ENCODE peak calls at places on chromosomes 7 and 10, in five cellular contexts. One of them, this sample, is unnamed.
A peak's percentile ranks its signal among the peaks of the same experiment; 100 is the strongest.

GRCh38 chr7:27586825-27587224 is 75.9 kb downstream of the HIBADH start:
- DNase-seq in IMR-90: no peak
- DNase-seq in stimulated activated CD4-positive, alpha-beta T cell treated with anti-CD3 and anti-CD28 coated beads, Interleukin-1b, Interleukin-23, amount 100 ng/mL, for 48 hours: no peak
- DNase-seq in transverse colon: peak; percentile 49
- DNase-seq in ovary: no peak
- DNase-seq in this sample: no peak

GRCh38 chr7:46930336-46930735 is 651.6 kb downstream of the TNS3 start:
- DNase-seq in transverse colon: no peak
- DNase-seq in ovary: peak; percentile 26
- DNase-seq in stimulated activated CD4-positive, alpha-beta T cell treated with anti-CD3 and anti-CD28 coated beads, Interleukin-1b, Interleukin-23, amount 100 ng/mL, for 48 hours: no peak
- DNase-seq in IMR-90: peak; percentile 97
- DNase-seq in this sample: peak; percentile 86

GRCh38 chr7:95276114-95276513 is 48.2 kb downstream of the PON1 start:
- DNase-seq in ovary: no peak
- DNase-seq in IMR-90: no peak
- DNase-seq in stimulated activated CD4-positive, alpha-beta T cell treated with anti-CD3 and anti-CD28 coated beads, Interleukin-1b, Interleukin-23, amount 100 ng/mL, for 48 hours: no peak
- DNase-seq in transverse colon: no peak
- DNase-seq in this sample: peak; percentile 8

GRCh38 chr7:47454961-47455871 is 126.7 kb downstream of the TNS3 start:
- DNase-seq in IMR-90: no peak
- DNase-seq in stimulated activated CD4-positive, alpha-beta T cell treated with anti-CD3 and anti-CD28 coated beads, Interleukin-1b, Interleukin-23, amount 100 ng/mL, for 48 hours: no peak
- DNase-seq in transverse colon: no peak
- DNase-seq in ovary: no peak
- DNase-seq in this sample: no peak

GRCh38 chr10:21517983-21518628 is 7.4 kb downstream of the SKIDA1 start:
- DNase-seq in transverse colon: no peak
- DNase-seq in IMR-90: peak; percentile 68
- DNase-seq in ovary: no peak
- DNase-seq in stimulated activated CD4-positive, alpha-beta T cell treated with anti-CD3 and anti-CD28 coated beads, Interleukin-1b, Interleukin-23, amount 100 ng/mL, for 48 hours: no peak
- DNase-seq in this sample: peak; percentile 64

GRCh38 chr10:24277771-24278518 is 69.0 kb downstream of the KIAA1217 start:
- DNase-seq in transverse colon: no peak
- DNase-seq in ovary: no peak
- DNase-seq in IMR-90: no peak
- DNase-seq in stimulated activated CD4-positive, alpha-beta T cell treated with anti-CD3 and anti-CD28 coated beads, Interleukin-1b, Interleukin-23, amount 100 ng/mL, for 48 hours: no peak
- DNase-seq in this sample: no peak

GRCh38 chr7:139075031-139075652 is 34.4 kb downstream of the ZC3HAV1 start:
- DNase-seq in stimulated activated CD4-positive, alpha-beta T cell treated with anti-CD3 and anti-CD28 coated beads, Interleukin-1b, Interleukin-23, amount 100 ng/mL, for 48 hours: peak; percentile 55
- DNase-seq in IMR-90: peak; percentile 77
- DNase-seq in transverse colon: peak; percentile 66
- DNase-seq in ovary: peak; percentile 58
- DNase-seq in this sample: peak; percentile 62

GRCh38 chr7:44294325-44295069 is 30.9 kb downstream of the CAMK2B start:
- DNase-seq in IMR-90: no peak
- DNase-seq in stimulated activated CD4-positive, alpha-beta T cell treated with anti-CD3 and anti-CD28 coated beads, Interleukin-1b, Interleukin-23, amount 100 ng/mL, for 48 hours: no peak
- DNase-seq in ovary: no peak
- DNase-seq in transverse colon: peak; percentile 3
- DNase-seq in this sample: no peak

GRCh38 chr7:517848-518629 is 1.6 kb downstream of the PDGFA start:
- DNase-seq in ovary: no peak
- DNase-seq in transverse colon: peak; percentile 73
- DNase-seq in IMR-90: peak; percentile 58
- DNase-seq in stimulated activated CD4-positive, alpha-beta T cell treated with anti-CD3 and anti-CD28 coated beads, Interleukin-1b, Interleukin-23, amount 100 ng/mL, for 48 hours: no peak
- DNase-seq in this sample: no peak

GRCh38 chr10:133238066-133238804 is 580 bp downstream of the VENTX start:
- DNase-seq in IMR-90: no peak
- DNase-seq in transverse colon: no peak
- DNase-seq in ovary: no peak
- DNase-seq in stimulated activated CD4-positive, alpha-beta T cell treated with anti-CD3 and anti-CD28 coated beads, Interleukin-1b, Interleukin-23, amount 100 ng/mL, for 48 hours: no peak
- DNase-seq in this sample: no peak

GRCh38 chr10:98168147-98168546 is 33.7 kb downstream of the R3HCC1L start:
- DNase-seq in IMR-90: no peak
- DNase-seq in transverse colon: no peak
- DNase-seq in ovary: no peak
- DNase-seq in stimulated activated CD4-positive, alpha-beta T cell treated with anti-CD3 and anti-CD28 coated beads, Interleukin-1b, Interleukin-23, amount 100 ng/mL, for 48 hours: no peak
- DNase-seq in this sample: no peak

GRCh38 chr7:120760050-120760449 is 97.9 kb downstream of the TSPAN12 start:
- DNase-seq in IMR-90: no peak
- DNase-seq in transverse colon: no peak
- DNase-seq in stimulated activated CD4-positive, alpha-beta T cell treated with anti-CD3 and anti-CD28 coated beads, Interleukin-1b, Interleukin-23, amount 100 ng/mL, for 48 hours: no peak
- DNase-seq in ovary: no peak
- DNase-seq in this sample: no peak

GRCh38 chr10:105538933-105539332 is 897.8 kb downstream of the SORCS3 start:
- DNase-seq in stimulated activated CD4-positive, alpha-beta T cell treated with anti-CD3 and anti-CD28 coated beads, Interleukin-1b, Interleukin-23, amount 100 ng/mL, for 48 hours: no peak
- DNase-seq in IMR-90: no peak
- DNase-seq in ovary: no peak
- DNase-seq in transverse colon: no peak
- DNase-seq in this sample: no peak

GRCh38 chr10:30186371-30186875 is 127.0 kb upstream of the JCAD start:
- DNase-seq in IMR-90: no peak
- DNase-seq in stimulated activated CD4-positive, alpha-beta T cell treated with anti-CD3 and anti-CD28 coated beads, Interleukin-1b, Interleukin-23, amount 100 ng/mL, for 48 hours: no peak
- DNase-seq in transverse colon: peak; percentile 12
- DNase-seq in ovary: no peak
- DNase-seq in this sample: no peak

GRCh38 chr10:69636626-69637550 is 6.8 kb downstream of the FAM241B start:
- DNase-seq in ovary: no peak
- DNase-seq in IMR-90: no peak
- DNase-seq in stimulated activated CD4-positive, alpha-beta T cell treated with anti-CD3 and anti-CD28 coated beads, Interleukin-1b, Interleukin-23, amount 100 ng/mL, for 48 hours: no peak
- DNase-seq in transverse colon: peak; percentile 16
- DNase-seq in this sample: no peak

GRCh38 chr7:8147004-8147403 is 115.0 kb downstream of the ICA1 start:
- DNase-seq in transverse colon: no peak
- DNase-seq in ovary: no peak
- DNase-seq in IMR-90: no peak
- DNase-seq in stimulated activated CD4-positive, alpha-beta T cell treated with anti-CD3 and anti-CD28 coated beads, Interleukin-1b, Interleukin-23, amount 100 ng/mL, for 48 hours: no peak
- DNase-seq in this sample: no peak

GRCh38 chr10:608331-609265 is 80.9 kb downstream of the DIP2C start:
- DNase-seq in ovary: no peak
- DNase-seq in transverse colon: no peak
- DNase-seq in stimulated activated CD4-positive, alpha-beta T cell treated with anti-CD3 and anti-CD28 coated beads, Interleukin-1b, Interleukin-23, amount 100 ng/mL, for 48 hours: no peak
- DNase-seq in IMR-90: peak; percentile 59
- DNase-seq in this sample: no peak

GRCh38 chr10:98265403-98266378 is 2.3 kb downstream of the LOXL4 start:
- DNase-seq in stimulated activated CD4-positive, alpha-beta T cell treated with anti-CD3 and anti-CD28 coated beads, Interleukin-1b, Interleukin-23, amount 100 ng/mL, for 48 hours: no peak
- DNase-seq in ovary: no peak
- DNase-seq in transverse colon: no peak
- DNase-seq in IMR-90: no peak
- DNase-seq in this sample: no peak

GRCh38 chr10:70778267-70778924 is 6.8 kb downstream of the TBATA start:
- DNase-seq in transverse colon: no peak
- DNase-seq in ovary: no peak
- DNase-seq in IMR-90: no peak
- DNase-seq in stimulated activated CD4-positive, alpha-beta T cell treated with anti-CD3 and anti-CD28 coated beads, Interleukin-1b, Interleukin-23, amount 100 ng/mL, for 48 hours: no peak
- DNase-seq in this sample: no peak